ENCODE peak calls at places on chromosomes 1 and 21, in six cellular contexts. U is IMR-90, C is H9, Q is trophoblast cell, N is H1, Y is neuronal stem cell. V is an unnamed sample.
A peak's percentile ranks its signal among the peaks of the same experiment; 100 is the strongest.

GRCh38 chr1:169308313-169309039 is 59.1 kb downstream of the NME7 start:
- DNase-seq in U (no peak), C (no peak), Q (peak; percentile 41), N (no peak), Y (no peak), V (no peak)

GRCh38 chr21:36710729-36711048 is 11.8 kb downstream of the SIM2 start:
- DNase-seq in U (no peak), C (no peak), Q (no peak), N (peak; percentile 60), Y (peak; percentile 48), V (peak; percentile 44)

GRCh38 chr1:109611951-109612310 is 7.5 kb downstream of the GNAT2 start:
- DNase-seq in U (no peak), C (no peak), Q (no peak), N (no peak), Y (no peak), V (no peak)

GRCh38 chr21:42827588-42827987 is 51.8 kb downstream of the WDR4 start:
- DNase-seq in U (no peak), C (no peak), Q (no peak), N (no peak), Y (no peak), V (no peak)

GRCh38 chr21:41979751-41980369 is 26.0 kb upstream of the C2CD2 start:
- DNase-seq in U (no peak), C (no peak), Q (no peak), N (peak; percentile 17), Y (no peak), V (no peak)

GRCh38 chr1:7221823-7222462 is 436.7 kb downstream of the CAMTA1 start:
- DNase-seq in U (peak; percentile 48), C (no peak), Q (no peak), N (no peak), Y (no peak), V (no peak)

GRCh38 chr1:153951183-153951582 is 4.7 kb upstream of the DENND4B start:
- DNase-seq in U (no peak), C (no peak), Q (no peak), N (no peak), Y (no peak), V (no peak)

GRCh38 chr1:190169311-190170067 is 308.2 kb downstream of the BRINP3 start:
- DNase-seq in U (peak; percentile 78), C (no peak), Q (peak; percentile 89), N (no peak), Y (no peak), V (peak; percentile 44)

GRCh38 chr21:29258626-29259335 is 39.9 kb upstream of the BACH1 start:
- DNase-seq in U (peak; percentile 89), C (no peak), Q (peak; percentile 87), N (no peak), Y (no peak), V (no peak)

GRCh38 chr21:43315244-43316137 is 111.4 kb downstream of the SIK1 start:
- DNase-seq in U (no peak), C (no peak), Q (no peak), N (no peak), Y (no peak), V (no peak)

GRCh38 chr1:56576880-56577858 is 2.2 kb downstream of the PLPP3 start:
- DNase-seq in U (peak; percentile 40), C (peak; percentile 38), Q (peak; percentile 37), N (no peak), Y (no peak), V (peak; percentile 66)

GRCh38 chr1:110746644-110747259 is 72.0 kb upstream of the KCNA3 start:
- DNase-seq in U (peak; percentile 53), C (peak; percentile 67), Q (peak; percentile 86), N (peak; percentile 75), Y (peak; percentile 71), V (peak; percentile 77)

GRCh38 chr1:234369784-234370183 is 3.5 kb upstream of the COA6 start:
- DNase-seq in U (peak; percentile 81), C (no peak), Q (no peak), N (no peak), Y (no peak), V (no peak)

GRCh38 chr1:153775432-153776311 is 465 bp downstream of the SLC27A3 start:
- DNase-seq in U (peak; percentile 50), C (peak; percentile 95), Q (peak; percentile 78), N (peak; percentile 92), Y (peak; percentile 59), V (peak; percentile 94)

GRCh38 chr1:116817582-116818064 is 63.4 kb downstream of the CD2 start:
- DNase-seq in U (peak; percentile 4), C (peak; percentile 84), Q (peak; percentile 73), N (peak; percentile 68), Y (peak; percentile 9), V (peak; percentile 96)

GRCh38 chr1:87800006-87800405 is 471.3 kb downstream of the LMO4 start:
- DNase-seq in U (peak; percentile 40), C (no peak), Q (peak; percentile 31), N (no peak), Y (no peak), V (no peak)

GRCh38 chr1:29901618-29902017 is 665.3 kb downstream of the PTPRU start:
- DNase-seq in U (no peak), C (peak; percentile 49), Q (no peak), N (no peak), Y (no peak), V (peak; percentile 73)

GRCh38 chr1:243336163-243336562 is 80.3 kb downstream of the SDCCAG8 start:
- DNase-seq in U (no peak), C (no peak), Q (no peak), N (no peak), Y (no peak), V (no peak)

GRCh38 chr1:119448112-119448511 is 33.2 kb downstream of the HSD3B2 start:
- DNase-seq in U (no peak), C (peak; percentile 53), Q (peak; percentile 14), N (peak; percentile 77), Y (no peak), V (peak; percentile 30)

GRCh38 chr1:19322481-19322880 is 10.4 kb downstream of the SLC66A1 start:
- DNase-seq in U (no peak), C (no peak), Q (no peak), N (no peak), Y (no peak), V (no peak)

GRCh38 chr1:96887501-96887900 is 165.9 kb downstream of the PTBP2 start:
- DNase-seq in U (no peak), C (no peak), Q (no peak), N (no peak), Y (no peak), V (no peak)

GRCh38 chr1:226863446-226863845 is 7.0 kb upstream of the PSEN2 start:
- DNase-seq in U (peak; percentile 70), C (peak; percentile 57), Q (no peak), N (peak; percentile 41), Y (no peak), V (peak; percentile 49)

GRCh38 chr1:224700915-224701531 is 84.9 kb downstream of the CNIH3 start:
- DNase-seq in U (peak; percentile 7), C (peak; percentile 73), Q (no peak), N (peak; percentile 66), Y (peak; percentile 8), V (peak; percentile 94)

GRCh38 chr1:212488436-212489283 is 55.9 kb downstream of the NENF start:
- DNase-seq in U (peak; percentile 97), C (no peak), Q (peak; percentile 99), N (no peak), Y (no peak), V (peak; percentile 70)

GRCh38 chr1:224317383-224318045 is 12.5 kb downstream of the NVL start:
- DNase-seq in U (no peak), C (no peak), Q (no peak), N (no peak), Y (no peak), V (no peak)

GRCh38 chr1:43396059-43396458 is 6.4 kb downstream of the SZT2 start:
- DNase-seq in U (no peak), C (no peak), Q (no peak), N (no peak), Y (no peak), V (no peak)

GRCh38 chr21:38140192-38140905 is 116.4 kb upstream of the KCNJ15 start:
- DNase-seq in U (peak; percentile 25), C (no peak), Q (peak; percentile 61), N (no peak), Y (no peak), V (no peak)

GRCh38 chr1:1246601-1247340 is at the start of gene C1QTNF12:
- DNase-seq in U (no peak), C (no peak), Q (no peak), N (no peak), Y (no peak), V (peak; percentile 52)

GRCh38 chr1:48668339-48668738 is 108.4 kb downstream of the BEND5 start:
- DNase-seq in U (no peak), C (no peak), Q (no peak), N (no peak), Y (no peak), V (peak; percentile 29)

GRCh38 chr1:155970531-155971167 is 7.7 kb downstream of the ARHGEF2 start:
- DNase-seq in U (peak; percentile 88), C (peak; percentile 53), Q (peak; percentile 66), N (no peak), Y (no peak), V (peak; percentile 46)

GRCh38 chr1:66519988-66520387 is 14.0 kb upstream of the SGIP1 start:
- DNase-seq in U (no peak), C (no peak), Q (no peak), N (no peak), Y (no peak), V (no peak)

GRCh38 chr1:222892137-222892763 is 77.4 kb downstream of the DISP1 start:
- DNase-seq in U (peak; percentile 94), C (no peak), Q (no peak), N (no peak), Y (no peak), V (no peak)

GRCh38 chr21:45295576-45296365 is 8.1 kb upstream of the POFUT2 start:
- DNase-seq in U (peak; percentile 91), C (no peak), Q (peak; percentile 12), N (no peak), Y (no peak), V (no peak)

GRCh38 chr1:15848143-15848928 is 829 bp downstream of the SPEN start:
- DNase-seq in U (peak; percentile 23), C (peak; percentile 50), Q (peak; percentile 60), N (peak; percentile 67), Y (no peak), V (peak; percentile 48)
- H2BK120ac ChIP-seq in U (peak overlapping the region; percentile 57), C (no peak overlapping the region), Q (peak overlapping the region; percentile 68), N (no peak overlapping the region), Y (no peak overlapping the region), V (no peak overlapping the region)

DNA sequence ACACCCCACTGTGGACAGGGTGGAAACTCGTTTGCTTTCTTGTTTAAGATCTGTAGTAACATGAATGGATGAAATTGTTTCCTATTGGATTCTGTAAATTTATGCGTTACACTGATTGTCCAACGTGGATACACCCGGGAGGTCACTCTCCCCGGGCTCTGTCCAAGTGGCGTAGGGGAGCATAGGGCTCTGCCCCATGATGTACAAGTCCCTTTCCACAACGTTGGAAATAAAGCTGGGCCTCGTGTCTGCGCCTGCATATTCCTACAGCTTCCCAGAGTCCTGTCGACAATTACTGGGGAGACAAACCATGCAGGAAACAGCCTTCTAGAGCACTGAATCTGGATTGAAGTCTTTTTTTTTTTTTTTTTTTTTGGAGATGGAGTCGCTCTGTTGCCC is 1.4 kb downstream of the RCC1 start:
- DNase-seq in U (no peak), C (no peak), Q (peak; percentile 12), N (no peak), Y (no peak), V (no peak)
- H4K8ac ChIP-seq in U (peak overlapping the region; percentile 93), C (no peak overlapping the region), Q (peak overlapping the region; percentile 71), N (peak overlapping the region; percentile 9), Y (no peak overlapping the region), V (no peak overlapping the region)

GRCh38 chr1:25802915-25803314 is 2.9 kb downstream of the SELENON start:
- DNase-seq in U (no peak), C (no peak), Q (no peak), N (no peak), Y (no peak), V (no peak)
- H3K4me1 ChIP-seq in U (peaks cover 15% of the 10 kb centered on the region), C (no peaks in the 10 kb centered on the region), Q (peaks cover 11% of the 10 kb centered on the region), N (peaks cover 9% of the 10 kb centered on the region), Y (peaks cover 25% of the 10 kb centered on the region), V (peaks cover 5% of the 10 kb centered on the region)

GRCh38 chr1:54336121-54336520 is 70.1 kb downstream of the SSBP3 start:
- DNase-seq in U (no peak), C (no peak), Q (no peak), N (no peak), Y (no peak), V (no peak)
- H2BK120ac ChIP-seq in U (peak overlapping the region; percentile 93), C (no peak overlapping the region), Q (no peak overlapping the region), N (no peak overlapping the region), Y (no peak overlapping the region), V (no peak overlapping the region)